ENCODE peak calls at places on chromosomes 3 and 15, in ten cellular contexts. U is cardiac fibroblast, T is adrenal gland, C is ovary, V is cardiac muscle cell, O is A549, L is fibroblast of lung, X is AG09309, B is fibroblast of the aortic adventitia, I is choroid plexus epithelial cell. A is an unnamed sample.

GRCh38 chr3:170524072-170524471 is 61.8 kb downstream of the SLC7A14 start:
- DNase-seq in U (peak), T (no peak), C (no peak), V (peak), O (no peak), L (peak), X (no peak), B (peak), I (peak), A (peak)

GRCh38 chr3:118760611-118761606 is 273.7 kb downstream of the IGSF11 start:
- DNase-seq in U (no peak), T (no peak), C (no peak), V (no peak), O (no peak), L (peak), X (no peak), B (no peak), I (no peak), A (no peak)

GRCh38 chr15:63476229-63476632 is 28.2 kb upstream of the USP3 start:
- DNase-seq in U (peak), T (peak), C (no peak), V (peak), O (peak), L (peak), X (peak), B (peak), I (peak), A (peak)

GRCh38 chr15:69626095-69627066 is 173.8 kb downstream of the RPLP1 start:
- DNase-seq in U (no peak), T (no peak), C (no peak), V (no peak), O (no peak), L (no peak), X (no peak), B (no peak), I (no peak), A (no peak)

GRCh38 chr15:55894406-55894965 is 98.9 kb downstream of the NEDD4 start:
- DNase-seq in U (no peak), T (no peak), C (no peak), V (no peak), O (no peak), L (no peak), X (no peak), B (no peak), I (no peak), A (no peak)

GRCh38 chr15:53511175-53511574 is 248.3 kb downstream of the WDR72 start:
- DNase-seq in U (no peak), T (no peak), C (no peak), V (no peak), O (no peak), L (no peak), X (no peak), B (no peak), I (no peak), A (no peak)

GRCh38 chr15:75107509-75107904 is 84.1 kb downstream of the PPCDC start:
- DNase-seq in U (no peak), T (no peak), C (no peak), V (no peak), O (no peak), L (no peak), X (no peak), B (no peak), I (no peak), A (no peak)

GRCh38 chr3:30044515-30044914 is 561.9 kb upstream of the TGFBR2 start:
- DNase-seq in U (no peak), T (no peak), C (no peak), V (no peak), O (no peak), L (no peak), X (no peak), B (no peak), I (no peak), A (no peak)

GRCh38 chr3:134332344-134332743 is 41.9 kb downstream of the AMOTL2 start:
- DNase-seq in U (no peak), T (no peak), C (no peak), V (no peak), O (no peak), L (no peak), X (no peak), B (no peak), I (no peak), A (no peak)

GRCh38 chr3:134334901-134335280 is 39.4 kb downstream of the AMOTL2 start:
- DNase-seq in U (no peak), T (no peak), C (no peak), V (no peak), O (no peak), L (no peak), X (no peak), B (no peak), I (no peak), A (no peak)

GRCh38 chr3:134334231-134334900 is 39.9 kb downstream of the AMOTL2 start:
- DNase-seq in U (no peak), T (no peak), C (no peak), V (peak), O (no peak), L (no peak), X (no peak), B (peak), I (no peak), A (no peak)

GRCh38 chr3:134331811-134332199 is 42.4 kb downstream of the AMOTL2 start:
- DNase-seq in U (no peak), T (no peak), C (no peak), V (no peak), O (no peak), L (no peak), X (no peak), B (no peak), I (peak), A (no peak)

DNA sequence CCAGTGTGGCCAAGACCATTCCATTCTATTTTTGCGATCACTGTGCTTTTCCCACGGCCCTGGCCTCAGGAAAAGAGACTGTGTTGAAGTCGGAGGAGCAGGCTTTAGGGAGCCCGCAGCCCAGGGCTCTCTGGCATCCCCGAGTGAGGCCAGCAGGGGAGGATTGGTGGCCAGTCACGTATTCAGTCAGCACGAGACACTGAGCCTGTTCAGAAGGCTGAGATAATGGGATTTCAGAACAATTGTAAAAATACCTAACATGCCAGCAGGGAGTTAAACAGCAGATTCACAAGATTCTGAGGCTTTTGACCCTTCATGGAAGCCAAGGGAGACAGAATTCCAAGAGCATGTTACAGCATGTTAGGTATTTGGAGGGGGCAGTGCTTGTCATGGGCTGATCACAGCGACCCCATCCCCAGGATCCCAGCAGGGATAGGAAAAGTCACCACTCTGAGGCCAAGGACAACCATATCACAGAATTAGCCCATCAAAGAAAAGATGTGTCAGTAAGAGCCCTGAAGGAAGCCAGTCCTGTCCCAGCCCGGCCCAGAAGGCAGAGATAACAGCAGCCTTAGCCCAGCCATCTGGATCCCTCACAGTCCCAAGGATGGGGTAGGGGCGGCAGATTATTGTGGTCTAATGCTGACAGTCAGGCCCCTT is 40.6 kb downstream of the AMOTL2 start:
- DNase-seq in U (peak), T (no peak), C (no peak), V (peak), O (no peak), L (peak), X (peak), B (peak), I (peak), A (no peak)
- TF ChIP-seq CTCF in U (peak), T (no peak), C (no peak), V (peak), O (no peak), L (no peak), X (peak), B (peak), I (peak), A (peak)

DNA sequence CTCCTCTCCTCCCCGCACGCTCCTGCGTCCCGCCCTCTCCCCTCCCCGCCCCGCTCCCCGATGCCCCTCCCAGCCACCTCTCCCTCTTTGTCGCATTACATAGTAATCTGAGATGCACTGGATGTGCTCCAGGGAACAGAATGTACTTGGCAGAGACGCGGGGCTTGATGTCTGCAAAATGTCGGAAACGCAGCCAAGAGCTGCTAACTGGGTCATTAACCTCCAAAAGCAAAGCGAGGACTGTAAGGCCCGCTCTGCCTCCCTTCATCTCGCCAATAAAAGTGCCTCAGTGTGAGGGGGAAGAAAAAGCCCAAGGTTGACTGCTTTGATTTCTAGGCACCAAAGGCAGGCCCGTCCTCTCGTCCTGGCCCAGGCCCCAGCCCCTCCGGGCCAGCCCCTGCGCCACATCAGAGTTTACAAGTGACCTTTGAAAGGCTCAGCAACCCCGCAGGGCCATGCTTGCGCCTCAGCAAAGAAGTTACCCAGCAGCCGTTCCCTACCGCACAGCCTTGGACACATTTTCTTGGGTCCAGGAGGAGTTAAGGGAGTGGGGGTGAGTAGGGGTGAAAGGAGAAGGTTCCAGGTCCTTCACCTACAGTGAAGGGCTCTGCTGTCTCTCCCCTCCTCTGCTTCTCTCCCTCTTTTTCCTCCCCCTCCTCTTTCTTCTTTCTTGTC is 223.7 kb upstream of the TPRG1 start:
- DNase-seq in U (peak), T (peak), C (peak), V (peak), O (peak), L (peak), X (peak), B (peak), I (peak), A (peak)
- H3K4me3 ChIP-seq in U (peak), T (no peak), C (peak), V (peak), O (peak), L (peak), X (peak), B (peak), I (peak), A (peak)

GRCh38 chr3:55405436-55405835 is 81.7 kb downstream of the WNT5A start:
- DNase-seq in U (peak), T (no peak), C (no peak), V (peak), O (no peak), L (peak), X (no peak), B (peak), I (peak), A (peak)
- TF ChIP-seq CTCF in U (peak), T (peak), C (no peak), V (peak), O (no peak), L (no peak), X (no peak), B (peak), I (peak), A (peak)

DNA sequence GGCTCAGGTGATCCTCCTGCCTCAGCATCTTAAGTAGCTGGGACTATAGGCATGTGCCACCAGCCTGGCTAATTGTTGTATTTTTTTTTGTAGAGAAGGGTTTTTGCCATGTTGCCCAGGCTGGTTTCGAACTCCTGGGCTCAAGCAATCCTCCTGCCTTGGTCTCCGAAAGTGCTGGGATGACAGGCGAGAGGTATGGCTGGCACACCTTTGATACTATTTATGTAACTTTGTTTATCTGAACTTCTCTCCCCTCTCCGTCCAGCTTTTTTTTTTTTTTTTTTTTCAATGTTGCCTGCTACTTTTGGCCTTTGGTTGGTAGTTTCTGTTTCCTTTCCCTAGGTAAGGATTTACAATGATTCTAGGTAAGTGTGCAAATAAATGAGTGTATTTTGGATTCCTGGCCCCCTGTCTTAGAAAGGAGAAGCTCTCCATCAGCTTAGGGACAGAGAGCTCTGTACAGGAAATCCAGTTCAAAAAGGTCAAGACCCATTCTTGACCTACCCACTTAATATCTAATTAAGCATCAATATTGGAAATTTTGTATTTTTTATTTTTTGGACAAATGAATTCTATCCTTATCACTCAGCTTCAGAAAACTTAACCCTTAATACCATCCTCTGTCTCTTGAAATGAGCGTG is 6.8 kb downstream of the ARL6IP5 start:
- DNase-seq in U (no peak), T (no peak), C (no peak), V (no peak), O (no peak), L (no peak), X (no peak), B (no peak), I (no peak), A (no peak)
- H3K4me3 ChIP-seq in U (no peak), T (no peak), C (no peak), V (no peak), O (no peak), L (no peak), X (no peak), B (no peak), I (no peak), A (no peak)